ENCODE peak calls at places on chromosomes 6 and 20, in five cellular contexts. One of them, this sample, is unnamed.

GRCh38 chr6:34745277-34746103 is 11.8 kb upstream of the SNRPC start:
- DNase-seq in foreskin fibroblast: no peak
- DNase-seq in lower lobe of right lung: peak; percentile 51
- DNase-seq in glutamatergic neuron: no peak
- DNase-seq in HL-60: no peak
- DNase-seq in this sample: no peak

GRCh38 chr6:80163754-80164187 is 57.3 kb downstream of the BCKDHB start:
- DNase-seq in glutamatergic neuron: no peak
- DNase-seq in foreskin fibroblast: peak; percentile 63
- DNase-seq in lower lobe of right lung: no peak
- DNase-seq in HL-60: no peak
- DNase-seq in this sample: no peak

GRCh38 chr6:42696526-42697267 is 25.7 kb downstream of the PRPH2 start:
- DNase-seq in HL-60: no peak
- DNase-seq in foreskin fibroblast: peak; percentile 68
- DNase-seq in glutamatergic neuron: no peak
- DNase-seq in lower lobe of right lung: no peak
- DNase-seq in this sample: no peak

GRCh38 chr6:84272298-84272697 is 44.9 kb upstream of the CEP162 start:
- DNase-seq in foreskin fibroblast: no peak
- DNase-seq in glutamatergic neuron: no peak
- DNase-seq in lower lobe of right lung: no peak
- DNase-seq in HL-60: no peak
- DNase-seq in this sample: no peak

GRCh38 chr6:89999154-89999553 is 104.9 kb downstream of the GJA10 start:
- DNase-seq in foreskin fibroblast: no peak
- DNase-seq in glutamatergic neuron: no peak
- DNase-seq in HL-60: peak; percentile 7
- DNase-seq in lower lobe of right lung: no peak
- DNase-seq in this sample: no peak

GRCh38 chr20:31835554-31835953 is 9.8 kb downstream of the FOXS1 start:
- DNase-seq in HL-60: no peak
- DNase-seq in foreskin fibroblast: no peak
- DNase-seq in lower lobe of right lung: no peak
- DNase-seq in glutamatergic neuron: no peak
- DNase-seq in this sample: no peak

GRCh38 chr6:11814116-11814515 is 35.5 kb upstream of the ADTRP start:
- DNase-seq in lower lobe of right lung: no peak
- DNase-seq in foreskin fibroblast: no peak
- DNase-seq in HL-60: no peak
- DNase-seq in glutamatergic neuron: no peak
- DNase-seq in this sample: no peak

GRCh38 chr20:19449051-19449450 is 236.6 kb downstream of the SLC24A3 start:
- DNase-seq in foreskin fibroblast: no peak
- DNase-seq in glutamatergic neuron: no peak
- DNase-seq in lower lobe of right lung: no peak
- DNase-seq in HL-60: no peak
- DNase-seq in this sample: no peak

GRCh38 chr20:50992733-50993457 is 30.0 kb downstream of the KCNG1 start:
- DNase-seq in HL-60: peak; percentile 32
- DNase-seq in foreskin fibroblast: no peak
- DNase-seq in lower lobe of right lung: no peak
- DNase-seq in glutamatergic neuron: peak; percentile 57
- DNase-seq in this sample: no peak

GRCh38 chr6:155309150-155309549 is 5.1 kb downstream of the TFB1M start:
- DNase-seq in foreskin fibroblast: no peak
- DNase-seq in glutamatergic neuron: no peak
- DNase-seq in HL-60: no peak
- DNase-seq in lower lobe of right lung: no peak
- DNase-seq in this sample: no peak

GRCh38 chr6:125981566-125982185 is 4.7 kb upstream of the TRMT11 start:
- DNase-seq in glutamatergic neuron: no peak
- DNase-seq in lower lobe of right lung: no peak
- DNase-seq in foreskin fibroblast: peak; percentile 4
- DNase-seq in HL-60: no peak
- DNase-seq in this sample: no peak

GRCh38 chr6:36123270-36124139 is 6.8 kb upstream of the MAPK13 start:
- DNase-seq in HL-60: peak; percentile 77
- DNase-seq in lower lobe of right lung: peak; percentile 87
- DNase-seq in glutamatergic neuron: peak; percentile 88
- DNase-seq in foreskin fibroblast: peak; percentile 82
- DNase-seq in this sample: no peak

GRCh38 chr6:17979479-17979878 is 8.0 kb downstream of the KIF13A start:
- DNase-seq in foreskin fibroblast: no peak
- DNase-seq in lower lobe of right lung: no peak
- DNase-seq in glutamatergic neuron: no peak
- DNase-seq in HL-60: no peak
- DNase-seq in this sample: no peak

GRCh38 chr6:13334953-13335352 is 6.6 kb upstream of the TBC1D7 start:
- DNase-seq in glutamatergic neuron: no peak
- DNase-seq in foreskin fibroblast: no peak
- DNase-seq in lower lobe of right lung: no peak
- DNase-seq in HL-60: no peak
- DNase-seq in this sample: no peak

GRCh38 chr6:43924222-43924702 is 154.3 kb downstream of the VEGFA start:
- DNase-seq in glutamatergic neuron: no peak
- DNase-seq in lower lobe of right lung: peak; percentile 56
- DNase-seq in HL-60: peak; percentile 64
- DNase-seq in foreskin fibroblast: no peak
- DNase-seq in this sample: no peak

GRCh38 chr20:47035191-47035590 is 140.5 kb downstream of the EYA2 start:
- DNase-seq in HL-60: no peak
- DNase-seq in glutamatergic neuron: no peak
- DNase-seq in lower lobe of right lung: no peak
- DNase-seq in foreskin fibroblast: no peak
- DNase-seq in this sample: no peak

GRCh38 chr6:41498968-41499599 is 47.1 kb upstream of the FOXP4 start:
- DNase-seq in HL-60: no peak
- DNase-seq in lower lobe of right lung: no peak
- DNase-seq in glutamatergic neuron: no peak
- DNase-seq in foreskin fibroblast: no peak
- DNase-seq in this sample: no peak

GRCh38 chr6:104940238-104940880 is 16.5 kb upstream of the LIN28B start:
- DNase-seq in glutamatergic neuron: peak; percentile 85
- DNase-seq in foreskin fibroblast: no peak
- DNase-seq in lower lobe of right lung: no peak
- DNase-seq in HL-60: no peak
- DNase-seq in this sample: no peak

GRCh38 chr6:15755555-15755954 is 92.7 kb upstream of the DTNBP1 start:
- DNase-seq in lower lobe of right lung: no peak
- DNase-seq in glutamatergic neuron: no peak
- DNase-seq in HL-60: no peak
- DNase-seq in foreskin fibroblast: peak; percentile 28
- DNase-seq in this sample: no peak

GRCh38 chr6:166955121-166955864 is 1.1 kb downstream of the RNASET2 start:
- DNase-seq in HL-60: peak; percentile 62
- DNase-seq in lower lobe of right lung: peak; percentile 82
- DNase-seq in foreskin fibroblast: no peak
- DNase-seq in glutamatergic neuron: no peak
- DNase-seq in this sample: no peak

GRCh38 chr6:40371621-40372020 is 215.5 kb downstream of the LRFN2 start:
- DNase-seq in glutamatergic neuron: no peak
- DNase-seq in lower lobe of right lung: no peak
- DNase-seq in foreskin fibroblast: no peak
- DNase-seq in HL-60: no peak
- DNase-seq in this sample: no peak

GRCh38 chr20:61178431-61179080 is 73.5 kb upstream of the CDH4 start:
- DNase-seq in glutamatergic neuron: no peak
- DNase-seq in lower lobe of right lung: no peak
- DNase-seq in foreskin fibroblast: no peak
- DNase-seq in HL-60: no peak
- DNase-seq in this sample: no peak

GRCh38 chr20:37406010-37406998 is 60.4 kb downstream of the SRC start:
- DNase-seq in foreskin fibroblast: no peak
- DNase-seq in HL-60: peak; percentile 65
- DNase-seq in glutamatergic neuron: no peak
- DNase-seq in lower lobe of right lung: no peak
- DNase-seq in this sample: no peak

GRCh38 chr6:54014440-54014839 is 96.8 kb upstream of the MLIP start:
- DNase-seq in glutamatergic neuron: no peak
- DNase-seq in foreskin fibroblast: no peak
- DNase-seq in lower lobe of right lung: no peak
- DNase-seq in HL-60: no peak
- DNase-seq in this sample: no peak

GRCh38 chr6:136378888-136379287 is 89.2 kb upstream of the BCLAF1 start:
- DNase-seq in foreskin fibroblast: peak; percentile 6
- DNase-seq in HL-60: no peak
- DNase-seq in glutamatergic neuron: no peak
- DNase-seq in lower lobe of right lung: no peak
- DNase-seq in this sample: no peak

GRCh38 chr20:13432126-13432525 is 206.6 kb downstream of the TASP1 start:
- DNase-seq in lower lobe of right lung: no peak
- DNase-seq in foreskin fibroblast: no peak
- DNase-seq in glutamatergic neuron: no peak
- DNase-seq in HL-60: no peak
- DNase-seq in this sample: no peak

GRCh38 chr20:35821807-35822242 is 50.0 kb downstream of the PHF20 start:
- DNase-seq in foreskin fibroblast: peak; percentile 64
- DNase-seq in HL-60: no peak
- DNase-seq in glutamatergic neuron: no peak
- DNase-seq in lower lobe of right lung: no peak
- DNase-seq in this sample: no peak

GRCh38 chr6:105374010-105374420 is 28.9 kb downstream of the PREP start:
- DNase-seq in HL-60: no peak
- DNase-seq in glutamatergic neuron: no peak
- DNase-seq in lower lobe of right lung: peak; percentile 51
- DNase-seq in foreskin fibroblast: peak; percentile 32
- DNase-seq in this sample: no peak

GRCh38 chr6:165811512-165811911 is 148.5 kb upstream of the PDE10A start:
- DNase-seq in glutamatergic neuron: no peak
- DNase-seq in foreskin fibroblast: no peak
- DNase-seq in HL-60: no peak
- DNase-seq in lower lobe of right lung: no peak
- DNase-seq in this sample: no peak

GRCh38 chr6:155786528-155786927 is 330.9 kb upstream of the NOX3 start:
- DNase-seq in foreskin fibroblast: no peak
- DNase-seq in HL-60: no peak
- DNase-seq in glutamatergic neuron: no peak
- DNase-seq in lower lobe of right lung: no peak
- DNase-seq in this sample: no peak

GRCh38 chr6:144853603-144854002 is 568.5 kb downstream of the UTRN start:
- DNase-seq in glutamatergic neuron: no peak
- DNase-seq in foreskin fibroblast: no peak
- DNase-seq in lower lobe of right lung: no peak
- DNase-seq in HL-60: no peak
- DNase-seq in this sample: no peak

DNA sequence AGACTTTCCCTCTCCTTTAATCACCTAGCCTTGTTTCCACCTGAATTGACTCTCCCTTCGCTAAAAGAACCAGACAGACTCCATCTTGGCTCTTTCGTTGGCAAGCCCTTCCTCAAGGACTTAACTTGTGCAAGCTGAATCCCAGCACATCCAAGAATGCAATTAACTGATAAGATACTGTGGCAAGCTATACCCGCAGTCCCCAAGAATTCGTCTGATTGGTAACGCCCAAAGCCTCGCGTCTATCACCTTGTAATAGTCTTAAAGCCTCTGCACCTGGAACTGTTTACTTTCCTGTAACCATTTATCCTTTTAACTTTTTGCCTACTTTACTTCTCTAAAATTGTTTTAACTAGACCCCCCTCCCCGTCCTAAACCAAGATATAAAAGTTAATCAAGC is 15.6 kb upstream of the MYCT1 start:
- DNase-seq in glutamatergic neuron: no peak
- DNase-seq in foreskin fibroblast: no peak
- DNase-seq in lower lobe of right lung: no peak
- DNase-seq in HL-60: no peak
- DNase-seq in this sample: no peak
- TF ChIP-seq CTCF in glutamatergic neuron: no peak
- TF ChIP-seq CTCF in foreskin fibroblast: no peak
- TF ChIP-seq CTCF in lower lobe of right lung: no peak
- TF ChIP-seq CTCF in HL-60: no peak
- TF ChIP-seq CTCF in this sample: no peak

GRCh38 chr6:3252369-3252768 is 6.4 kb upstream of the PSMG4 start:
- DNase-seq in glutamatergic neuron: no peak
- DNase-seq in HL-60: no peak
- DNase-seq in lower lobe of right lung: no peak
- DNase-seq in foreskin fibroblast: no peak
- DNase-seq in this sample: no peak

GRCh38 chr6:3253597-3253961 is 5.2 kb upstream of the PSMG4 start:
- DNase-seq in foreskin fibroblast: no peak
- DNase-seq in glutamatergic neuron: no peak
- DNase-seq in HL-60: no peak
- DNase-seq in lower lobe of right lung: no peak
- DNase-seq in this sample: no peak

GRCh38 chr6:3251462-3252314 is 7.1 kb upstream of the PSMG4 start:
- DNase-seq in foreskin fibroblast: peak; percentile 71
- DNase-seq in lower lobe of right lung: peak; percentile 84
- DNase-seq in HL-60: no peak
- DNase-seq in glutamatergic neuron: peak; percentile 92
- DNase-seq in this sample: no peak

GRCh38 chr6:3250278-3250677 is 8.5 kb upstream of the PSMG4 start:
- DNase-seq in lower lobe of right lung: no peak
- DNase-seq in foreskin fibroblast: no peak
- DNase-seq in glutamatergic neuron: no peak
- DNase-seq in HL-60: no peak
- DNase-seq in this sample: no peak

GRCh38 chr6:3252861-3253596 is 5.7 kb upstream of the PSMG4 start:
- DNase-seq in HL-60: no peak
- DNase-seq in lower lobe of right lung: no peak
- DNase-seq in glutamatergic neuron: no peak
- DNase-seq in foreskin fibroblast: no peak
- DNase-seq in this sample: no peak
- TF ChIP-seq CTCF in HL-60: no peak
- TF ChIP-seq CTCF in lower lobe of right lung: no peak
- TF ChIP-seq CTCF in glutamatergic neuron: no peak
- TF ChIP-seq CTCF in foreskin fibroblast: no peak
- TF ChIP-seq CTCF in this sample: no peak

GRCh38 chr6:109892451-109893435 is 85.4 kb upstream of the GPR6 start:
- DNase-seq in lower lobe of right lung: peak; percentile 52
- DNase-seq in HL-60: no peak
- DNase-seq in glutamatergic neuron: no peak
- DNase-seq in foreskin fibroblast: no peak
- DNase-seq in this sample: no peak
- TF ChIP-seq CTCF in lower lobe of right lung: no peak
- TF ChIP-seq CTCF in HL-60: no peak
- TF ChIP-seq CTCF in glutamatergic neuron: no peak
- TF ChIP-seq CTCF in foreskin fibroblast: no peak
- TF ChIP-seq CTCF in this sample: no peak

GRCh38 chr6:160163425-160163824 is 41.8 kb downstream of the SLC22A1 start:
- DNase-seq in foreskin fibroblast: no peak
- DNase-seq in lower lobe of right lung: no peak
- DNase-seq in HL-60: no peak
- DNase-seq in glutamatergic neuron: no peak
- DNase-seq in this sample: no peak

GRCh38 chr6:160162167-160162566 is 40.6 kb downstream of the SLC22A1 start:
- DNase-seq in glutamatergic neuron: no peak
- DNase-seq in HL-60: no peak
- DNase-seq in lower lobe of right lung: no peak
- DNase-seq in foreskin fibroblast: no peak
- DNase-seq in this sample: no peak

GRCh38 chr6:160160929-160161646 is 39.5 kb downstream of the SLC22A1 start:
- DNase-seq in glutamatergic neuron: no peak
- DNase-seq in foreskin fibroblast: no peak
- DNase-seq in HL-60: no peak
- DNase-seq in lower lobe of right lung: no peak
- DNase-seq in this sample: no peak

GRCh38 chr6:160161647-160161986 is 40.0 kb downstream of the SLC22A1 start:
- DNase-seq in glutamatergic neuron: no peak
- DNase-seq in lower lobe of right lung: no peak
- DNase-seq in HL-60: no peak
- DNase-seq in foreskin fibroblast: no peak
- DNase-seq in this sample: no peak

GRCh38 chr6:160160450-160160849 is 38.8 kb downstream of the SLC22A1 start:
- DNase-seq in lower lobe of right lung: no peak
- DNase-seq in foreskin fibroblast: no peak
- DNase-seq in HL-60: no peak
- DNase-seq in glutamatergic neuron: no peak
- DNase-seq in this sample: no peak
- TF ChIP-seq CTCF in lower lobe of right lung: peak; percentile 24
- TF ChIP-seq CTCF in foreskin fibroblast: no peak
- TF ChIP-seq CTCF in HL-60: no peak
- TF ChIP-seq CTCF in glutamatergic neuron: no peak
- TF ChIP-seq CTCF in this sample: peak; percentile 47